ENCODE peak calls at places on chromosomes 5 and 9, in five cellular contexts. W is ovary, S is astrocyte of the spinal cord, A is keratinocyte, Q is AG10803. E is an unnamed sample.

GRCh38 chr9:15007698-15008097 is 97.5 kb upstream of the FREM1 start:
- DNase-seq in Q (no peak), W (no peak), A (no peak), S (no peak), E (no peak)

GRCh38 chr5:163730206-163730782 is 224.9 kb downstream of the MAT2B start:
- DNase-seq in A (no peak), W (no peak), S (no peak), Q (no peak), E (no peak)

GRCh38 chr5:36657563-36657995 is 51.2 kb downstream of the SLC1A3 start:
- DNase-seq in Q (peak), S (peak), A (peak), W (peak), E (peak)

GRCh38 chr5:2266668-2267240 is 384.0 kb upstream of the IRX4 start:
- DNase-seq in A (no peak), Q (no peak), W (no peak), S (no peak), E (no peak)

GRCh38 chr9:13717356-13718057 is 438.0 kb upstream of the MPDZ start:
- DNase-seq in A (no peak), S (peak), Q (no peak), W (no peak), E (peak)

GRCh38 chr5:95446009-95446408 is 54.8 kb downstream of the FAM81B start:
- DNase-seq in W (no peak), S (peak), A (peak), Q (peak), E (peak)

GRCh38 chr5:115490601-115491000 is 54.0 kb downstream of the FEM1C start:
- DNase-seq in S (no peak), A (no peak), Q (no peak), W (no peak), E (no peak)

GRCh38 chr9:21043841-21044240 is 12.4 kb upstream of the HACD4 start:
- DNase-seq in S (no peak), W (no peak), A (no peak), Q (no peak), E (no peak)

GRCh38 chr5:135986891-135987401 is 32.2 kb upstream of the LECT2 start:
- DNase-seq in S (no peak), W (no peak), A (no peak), Q (peak), E (no peak)

GRCh38 chr5:43304520-43304919 is 8.7 kb downstream of the HMGCS1 start:
- DNase-seq in Q (peak), A (no peak), W (no peak), S (no peak), E (peak)
- H3K4me3 ChIP-seq in Q (no peak), A (no peak), W (no peak), S (no peak), E (no peak)

GRCh38 chr5:139761057-139761450 is 34.6 kb upstream of the PSD2 start:
- DNase-seq in A (no peak), Q (no peak), S (no peak), W (no peak), E (no peak)
- TF ChIP-seq CTCF in A (no peak), Q (no peak), S (no peak), W (no peak), E (no peak)

GRCh38 chr5:56359809-56360685 is 126.9 kb upstream of the ANKRD55 start:
- DNase-seq in A (no peak), Q (peak), W (no peak), S (peak), E (no peak)

GRCh38 chr5:56358046-56358445 is 124.9 kb upstream of the ANKRD55 start:
- DNase-seq in W (no peak), S (no peak), Q (no peak), A (no peak), E (no peak)

GRCh38 chr5:56360816-56361215 is 127.7 kb upstream of the ANKRD55 start:
- DNase-seq in W (no peak), A (no peak), S (peak), Q (peak), E (no peak)

GRCh38 chr5:56358703-56359428 is 125.7 kb upstream of the ANKRD55 start:
- DNase-seq in S (peak), W (peak), Q (no peak), A (no peak), E (peak)

DNA sequence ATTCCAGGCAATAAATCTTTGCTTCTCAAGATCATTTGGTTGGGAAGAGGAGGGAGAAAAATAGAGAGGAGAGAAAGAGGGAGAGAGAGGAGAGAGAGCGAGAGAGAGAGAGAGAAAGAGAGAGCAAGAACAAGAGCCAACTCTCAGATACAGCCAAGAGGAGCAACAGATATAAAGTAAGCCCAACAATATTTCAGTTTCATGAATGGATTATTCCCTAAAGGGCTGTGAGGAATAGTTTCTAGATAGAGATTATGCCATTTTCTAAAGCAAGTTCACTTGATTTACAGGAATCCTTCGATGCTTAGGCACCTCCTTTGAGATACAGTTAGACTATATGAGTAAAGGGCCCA is 126.3 kb upstream of the ANKRD55 start:
- DNase-seq in A (no peak), S (no peak), Q (no peak), W (no peak), E (no peak)
- H3K4me3 ChIP-seq in A (no peak), S (no peak), Q (no peak), W (no peak), E (no peak)

DNA sequence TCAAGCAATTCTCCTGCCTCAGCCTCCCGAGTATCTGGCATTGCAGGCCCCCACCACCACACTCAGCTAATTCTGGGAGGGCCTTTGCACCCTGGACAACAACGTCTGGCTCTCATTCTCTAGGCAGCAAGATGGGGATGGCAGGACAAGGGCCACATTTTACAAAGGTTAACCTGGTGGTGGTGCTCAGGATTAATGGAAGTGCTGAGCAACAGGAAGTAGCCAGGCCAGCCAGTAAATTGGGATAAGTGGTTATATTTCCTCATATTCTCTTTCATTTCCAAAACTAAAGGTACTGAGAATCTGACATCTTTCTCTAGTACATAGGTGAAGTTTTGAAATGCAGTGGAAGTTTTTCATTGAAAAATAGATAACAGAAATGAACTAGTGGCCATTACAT is 24.7 kb upstream of the ASPN start:
- DNase-seq in A (no peak), S (no peak), W (no peak), Q (peak), E (peak)
- TF ChIP-seq CTCF in A (peak), S (no peak), W (no peak), Q (peak), E (no peak)

DNA sequence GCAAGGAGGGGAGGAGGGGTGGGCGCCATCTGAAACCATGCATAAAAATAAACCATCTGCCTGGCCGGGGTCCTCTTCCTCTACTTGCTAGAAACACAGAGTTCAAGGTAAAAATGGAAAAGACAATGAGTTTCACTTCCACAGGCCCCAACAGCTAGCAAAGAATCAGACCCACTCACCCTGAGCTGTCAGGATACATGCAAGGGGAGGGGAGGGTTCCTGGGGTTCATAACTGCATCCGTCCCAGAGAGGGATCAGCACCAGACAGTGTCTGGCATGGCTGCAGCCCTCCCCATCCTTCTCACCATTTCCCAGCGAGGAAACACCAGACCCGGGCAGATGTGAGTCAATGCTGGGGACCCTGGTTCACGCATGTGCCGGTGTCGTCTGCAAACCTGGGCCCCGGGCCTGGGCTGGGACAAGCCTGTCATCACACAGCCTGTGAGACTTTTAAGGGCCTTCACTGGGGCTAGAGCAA is 55.4 kb downstream of the SEMA4D start:
- DNase-seq in Q (no peak), W (no peak), S (no peak), A (no peak), E (no peak)
- H3K4me3 ChIP-seq in Q (no peak), W (no peak), S (no peak), A (no peak), E (no peak)

GRCh38 chr9:113317777-113318176 is 14.6 kb upstream of the RNF183 start:
- DNase-seq in Q (peak), W (no peak), A (no peak), S (no peak), E (peak)
- TF ChIP-seq CTCF in Q (peak), W (no peak), A (no peak), S (peak), E (peak)

DNA sequence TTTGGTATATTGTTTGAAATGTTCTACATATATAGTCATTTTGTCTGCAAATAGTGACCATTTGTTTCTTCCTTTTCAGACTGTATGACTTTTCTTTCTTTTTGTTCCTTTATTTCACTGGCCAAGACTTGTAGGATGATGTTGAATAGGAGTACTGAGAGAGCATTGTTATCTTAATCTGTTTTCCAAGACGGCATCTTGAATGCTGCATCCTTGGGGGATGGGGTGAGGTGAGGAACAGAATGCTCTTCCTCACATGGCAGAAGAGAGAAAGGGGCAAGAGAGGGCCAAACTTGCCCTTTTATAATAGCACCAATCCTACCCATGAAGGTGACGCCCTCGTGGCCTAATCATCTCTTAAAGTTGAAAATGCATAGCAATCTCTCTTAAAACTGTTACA is 3.7 kb upstream of the ZNF510 start:
- DNase-seq in W (no peak), S (no peak), A (no peak), Q (no peak), E (no peak)
- H3K4me3 ChIP-seq in W (no peak), S (no peak), A (no peak), Q (no peak), E (no peak)

GRCh38 chr5:173691931-173692330 is 75.5 kb upstream of the BOD1 start:
- DNase-seq in Q (no peak), A (no peak), W (no peak), S (no peak), E (no peak)

GRCh38 chr5:173689171-173689676 is 72.8 kb upstream of the BOD1 start:
- DNase-seq in A (no peak), Q (no peak), S (no peak), W (no peak), E (no peak)

GRCh38 chr5:173686950-173687349 is 70.5 kb upstream of the BOD1 start:
- DNase-seq in S (no peak), W (no peak), A (no peak), Q (no peak), E (no peak)

GRCh38 chr5:173688708-173689107 is 72.3 kb upstream of the BOD1 start:
- DNase-seq in Q (no peak), S (no peak), A (no peak), W (no peak), E (no peak)

DNA sequence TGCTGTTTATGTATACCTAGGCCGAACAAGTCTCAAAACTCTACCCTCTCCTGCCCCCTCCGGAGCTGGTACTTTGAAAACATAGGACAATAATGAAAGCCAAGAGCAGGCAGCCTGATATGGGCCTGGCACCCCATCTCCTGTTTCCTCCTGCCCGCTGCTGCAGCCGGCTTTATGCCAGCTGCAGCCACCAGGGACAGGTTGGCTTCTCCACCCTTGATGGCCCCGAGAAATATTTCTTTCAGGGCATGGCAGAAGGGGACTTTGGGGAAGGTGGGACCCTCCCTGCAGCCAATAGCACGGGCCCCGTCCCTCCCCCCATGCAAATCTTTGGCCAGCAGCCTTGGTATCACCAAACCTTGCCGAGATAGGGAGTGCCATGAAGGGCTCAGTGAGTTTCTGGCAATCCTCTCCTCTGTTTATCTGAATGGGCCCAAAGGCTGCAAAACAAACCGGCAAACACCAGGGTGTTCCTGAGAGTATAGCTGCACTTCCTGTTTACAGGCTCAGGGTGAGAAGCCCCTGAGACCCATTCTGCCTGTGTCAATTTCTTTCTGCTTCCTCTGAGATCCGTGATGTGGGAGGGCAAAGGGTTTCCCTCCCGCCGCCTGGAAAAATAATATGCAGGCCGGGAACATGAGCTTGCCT is 73.4 kb upstream of the BOD1 start:
- DNase-seq in Q (no peak), A (no peak), S (no peak), W (no peak), E (no peak)
- TF ChIP-seq CTCF in Q (no peak), A (no peak), S (no peak), W (no peak), E (no peak)

GRCh38 chr9:35342221-35342620 is 147.7 kb upstream of the RUSC2 start:
- DNase-seq in A (no peak), S (no peak), W (no peak), Q (peak), E (no peak)

GRCh38 chr9:35340046-35340445 is 149.9 kb upstream of the RUSC2 start:
- DNase-seq in S (peak), Q (peak), W (no peak), A (no peak), E (no peak)

GRCh38 chr9:35341021-35341420 is 148.9 kb upstream of the RUSC2 start:
- DNase-seq in W (no peak), S (no peak), A (no peak), Q (no peak), E (no peak)

GRCh38 chr9:35338561-35339274 is 151.2 kb upstream of the RUSC2 start:
- DNase-seq in S (no peak), W (no peak), A (no peak), Q (no peak), E (no peak)

GRCh38 chr9:35341585-35341984 is 148.3 kb upstream of the RUSC2 start:
- DNase-seq in S (peak), W (peak), Q (peak), A (no peak), E (peak)
- H3K4me3 ChIP-seq in S (no peak), W (no peak), Q (peak), A (peak), E (peak)

GRCh38 chr5:54254482-54255198 is 55.7 kb downstream of the ARL15 start:
- DNase-seq in S (peak), A (no peak), Q (no peak), W (no peak), E (peak)
- TF ChIP-seq CTCF in S (peak), A (peak), Q (no peak), W (no peak), E (peak)

E was measured in cardiac fibroblast.